ENCODE peak calls at places on chromosomes 6 and 20, in nine cellular contexts. S is stimulated activated CD4-positive, alpha-beta T cell treated with anti-CD3 and anti-CD28 coated beads, TNF-alpha, amount 100 ng/mL, for 48 hours; Q is NCI-H2029 treated with DMSO at 0.1 percent for 48 hours; L is activated naive CD4-positive, alpha-beta T cell treated with anti-CD3 and anti-CD28 coated beads, Interleukin-2, amount 10 ng/mL, durations not matched to agents 7 days and 5 days; M is HEK293T; A is cerebellar cortex; I is T1000; E is M059J; V is HT1080. X is an unnamed sample.

GRCh38 chr6:119037941-119038623 is 40.4 kb downstream of the FAM184A start:
- DNase-seq in S (no peak), V (no peak), Q (no peak), A (no peak), L (no peak), M (no peak), I (no peak), E (no peak), X (no peak)

GRCh38 chr6:7671076-7671475 is 54.8 kb upstream of the BMP6 start:
- DNase-seq in I (peak; percentile 3), M (no peak), Q (no peak), V (peak; percentile 17), E (peak; percentile 29), A (no peak), L (no peak), S (no peak), X (no peak)

GRCh38 chr6:161033667-161034066 is 42.1 kb downstream of the MAP3K4 start:
- DNase-seq in Q (no peak), E (no peak), A (no peak), S (no peak), L (no peak), M (no peak), V (no peak), I (no peak), X (no peak)

GRCh38 chr6:77445214-77445613 is 18.1 kb downstream of the HTR1B start:
- DNase-seq in L (no peak), A (no peak), M (no peak), E (no peak), S (no peak), V (no peak), Q (no peak), I (no peak), X (no peak)

GRCh38 chr6:137631323-137631722 is 137.1 kb upstream of the OLIG3 start:
- DNase-seq in E (no peak), V (no peak), Q (no peak), M (no peak), I (no peak), S (no peak), A (no peak), L (no peak), X (no peak)

GRCh38 chr20:22958390-22958789 is 76.7 kb upstream of the SSTR4 start:
- DNase-seq in V (no peak), I (no peak), E (no peak), Q (no peak), A (no peak), M (no peak), L (no peak), S (no peak), X (no peak)

GRCh38 chr20:46602429-46602828 is 48.8 kb downstream of the SLC13A3 start:
- DNase-seq in L (no peak), V (no peak), A (no peak), I (no peak), S (no peak), M (no peak), E (no peak), Q (no peak), X (no peak)

GRCh38 chr6:9766240-9766915 is 648.5 kb downstream of the TFAP2A start:
- DNase-seq in S (no peak), E (peak; percentile 100), V (peak; percentile 94), M (no peak), A (no peak), Q (no peak), L (no peak), I (peak; percentile 81), X (no peak)

GRCh38 chr6:82507112-82507511 is 143.5 kb downstream of the TPBG start:
- DNase-seq in L (no peak), M (no peak), E (no peak), A (no peak), V (no peak), S (no peak), Q (no peak), I (no peak), X (no peak)

GRCh38 chr20:13220194-13220856 is 749 bp upstream of the ISM1 start:
- DNase-seq in I (no peak), M (peak; percentile 50), A (peak; percentile 9), V (no peak), Q (no peak), S (peak; percentile 18), E (no peak), L (peak; percentile 46), X (peak; percentile 11)

GRCh38 chr20:60238992-60239655 is 280.9 kb downstream of the CDH26 start:
- DNase-seq in M (no peak), V (no peak), A (no peak), E (peak; percentile 21), L (no peak), S (no peak), I (no peak), Q (no peak), X (no peak)

GRCh38 chr6:154942770-154943169 is 52.3 kb upstream of the TIAM2 start:
- DNase-seq in I (no peak), V (no peak), Q (no peak), M (no peak), L (no peak), S (no peak), A (no peak), E (peak; percentile 32), X (no peak)

GRCh38 chr6:134908906-134909516 is 40.9 kb downstream of the ALDH8A1 start:
- DNase-seq in Q (no peak), L (peak; percentile 27), V (peak; percentile 95), I (peak; percentile 90), E (peak; percentile 98), A (peak; percentile 14), S (no peak), M (no peak), X (peak; percentile 63)

GRCh38 chr6:125380474-125380873 is 78.7 kb upstream of the HDDC2 start:
- DNase-seq in L (no peak), E (no peak), Q (no peak), I (no peak), V (no peak), M (no peak), A (no peak), S (no peak), X (no peak)

GRCh38 chr6:16712931-16713484 is 48.3 kb downstream of the ATXN1 start:
- DNase-seq in I (peak; percentile 47), A (peak; percentile 31), V (peak; percentile 96), M (peak; percentile 35), L (no peak), Q (no peak), S (no peak), E (peak; percentile 99), X (no peak)

GRCh38 chr6:32116674-32117073 is 7.5 kb upstream of the TNXB start:
- DNase-seq in S (no peak), M (peak; percentile 57), E (peak; percentile 38), V (no peak), Q (no peak), A (no peak), I (no peak), L (no peak), X (no peak)

GRCh38 chr20:32536861-32537656 is 48.1 kb downstream of the NOL4L start:
- DNase-seq in V (no peak), M (peak; percentile 26), E (no peak), L (peak; percentile 88), Q (peak; percentile 86), S (no peak), A (no peak), I (no peak), X (no peak)

GRCh38 chr6:56850618-56851017 is 104.3 kb upstream of the BEND6 start:
- DNase-seq in L (no peak), Q (no peak), I (no peak), A (peak; percentile 62), V (no peak), S (no peak), M (no peak), E (no peak), X (no peak)

GRCh38 chr6:53294095-53294494 is 54.7 kb downstream of the ELOVL5 start:
- DNase-seq in A (no peak), E (no peak), M (peak; percentile 43), Q (no peak), V (peak; percentile 45), I (no peak), S (no peak), L (no peak), X (no peak)

GRCh38 chr6:6614096-6614964 is 25.8 kb downstream of the LY86 start:
- DNase-seq in I (no peak), A (no peak), S (no peak), Q (no peak), V (no peak), L (peak; percentile 72), M (no peak), E (no peak), X (no peak)

GRCh38 chr20:63937596-63937995 is 18.6 kb downstream of the UCKL1 start:
- DNase-seq in Q (no peak), I (no peak), A (no peak), E (no peak), S (no peak), M (no peak), V (no peak), L (no peak), X (no peak)

GRCh38 chr6:147372806-147373205 is 135.7 kb upstream of the SAMD5 start:
- DNase-seq in L (no peak), S (no peak), Q (no peak), I (no peak), E (no peak), V (no peak), A (no peak), M (no peak), X (no peak)